ENCODE peak calls at places on chromosome 21, in eight cellular contexts. G, J, Y, E, A, P, X and Z are unnamed samples.

GRCh38 chr21:32206631-32207030 is 72.2 kb downstream of the MIS18A start:
- DNase-seq in E (no peak), P (no peak), Y (no peak), G (no peak), A (no peak), J (no peak), X (no peak), Z (no peak)

GRCh38 chr21:39664586-39664985 is 51.8 kb downstream of the B3GALT5 start:
- DNase-seq in G (no peak), J (no peak), E (no peak), X (no peak), A (no peak), P (no peak), Y (no peak), Z (no peak)

GRCh38 chr21:44382536-44382935 is 29.1 kb downstream of the TRPM2 start:
- DNase-seq in P (no peak), A (no peak), Y (no peak), J (no peak), X (no peak), E (no peak), G (no peak), Z (no peak)

GRCh38 chr21:17636711-17637110 is 24.0 kb upstream of the BTG3 start:
- DNase-seq in J (no peak), P (no peak), Y (no peak), X (no peak), A (no peak), G (no peak), E (no peak), Z (peak)

GRCh38 chr21:14870841-14871126 is 194.0 kb downstream of the NRIP1 start:
- DNase-seq in A (no peak), X (no peak), J (no peak), G (no peak), Y (no peak), P (no peak), E (no peak), Z (no peak)

GRCh38 chr21:45531393-45532215 is 10.6 kb downstream of the SLC19A1 start:
- DNase-seq in A (no peak), E (no peak), X (peak), Y (no peak), G (no peak), P (no peak), J (no peak), Z (peak)

GRCh38 chr21:26846036-26846931 is 1.1 kb upstream of the ADAMTS1 start:
- DNase-seq in J (peak), X (peak), G (peak), E (no peak), A (no peak), P (peak), Y (peak), Z (peak)

GRCh38 chr21:45179568-45180288 is 105.3 kb downstream of the ADARB1 start:
- DNase-seq in E (no peak), G (no peak), X (no peak), A (no peak), Y (no peak), P (no peak), J (no peak), Z (no peak)

GRCh38 chr21:33801424-33802405 is 113.9 kb downstream of the ATP5PO start:
- DNase-seq in A (no peak), G (peak), Y (no peak), J (peak), E (peak), P (no peak), X (peak), Z (no peak)

GRCh38 chr21:34129971-34130597 is 56.7 kb downstream of the MRPS6 start:
- DNase-seq in E (peak), X (peak), G (peak), J (no peak), A (no peak), P (peak), Y (no peak), Z (no peak)

GRCh38 chr21:22120616-22121266 is 1122.5 kb downstream of the NCAM2 start:
- DNase-seq in J (no peak), X (no peak), Y (no peak), E (no peak), G (peak), P (no peak), A (no peak), Z (no peak)

GRCh38 chr21:37582613-37583012 is 216.0 kb downstream of the DYRK1A start:
- DNase-seq in X (peak), Y (no peak), A (no peak), P (no peak), G (peak), E (peak), J (peak), Z (no peak)

GRCh38 chr21:46092811-46093667 is 4.9 kb upstream of the COL6A2 start:
- DNase-seq in Y (no peak), P (no peak), G (peak), J (no peak), E (no peak), A (no peak), X (no peak), Z (no peak)

GRCh38 chr21:45327458-45328197 is 39.9 kb upstream of the POFUT2 start:
- DNase-seq in J (no peak), G (no peak), Y (no peak), E (no peak), P (no peak), X (no peak), A (no peak), Z (peak)

GRCh38 chr21:28298251-28298672 is 694.4 kb downstream of the LTN1 start:
- DNase-seq in G (no peak), J (no peak), E (no peak), X (no peak), P (no peak), A (no peak), Y (no peak), Z (no peak)

GRCh38 chr21:45515241-45516061 is 26.8 kb downstream of the SLC19A1 start:
- DNase-seq in J (no peak), P (no peak), G (no peak), X (no peak), Y (no peak), E (no peak), A (no peak), Z (peak)

GRCh38 chr21:46425566-46425965 is 33.1 kb upstream of the DIP2A start:
- DNase-seq in J (no peak), Y (no peak), G (no peak), A (peak), X (no peak), P (peak), E (peak), Z (no peak)

GRCh38 chr21:38910390-38911008 is 104.8 kb downstream of the ETS2 start:
- DNase-seq in P (no peak), J (no peak), E (peak), G (peak), X (peak), A (no peak), Y (no peak), Z (no peak)

GRCh38 chr21:41883582-41883981 is 4.4 kb upstream of the PRDM15 start:
- DNase-seq in A (no peak), E (no peak), J (no peak), P (no peak), Y (no peak), G (no peak), X (no peak), Z (no peak)

GRCh38 chr21:45142469-45142868 is 68.1 kb downstream of the ADARB1 start:
- DNase-seq in E (no peak), A (no peak), X (no peak), J (no peak), P (no peak), Y (no peak), G (peak), Z (peak)

GRCh38 chr21:15701845-15702244 is 27.9 kb upstream of the USP25 start:
- DNase-seq in P (no peak), A (no peak), E (no peak), J (no peak), X (no peak), G (no peak), Y (no peak), Z (no peak)

GRCh38 chr21:44854391-44854663 is 19.2 kb downstream of the PTTG1IP start:
- DNase-seq in A (no peak), E (no peak), X (no peak), Y (no peak), J (no peak), P (no peak), G (no peak), Z (no peak)

GRCh38 chr21:42616366-42617340 is 36.8 kb upstream of the PDE9A start:
- DNase-seq in J (no peak), Y (no peak), E (no peak), G (no peak), A (no peak), X (no peak), P (no peak), Z (no peak)

GRCh38 chr21:18245493-18245967 is 897 bp downstream of the CHODL start:
- DNase-seq in G (no peak), X (no peak), Y (no peak), E (peak), J (no peak), P (no peak), A (no peak), Z (no peak)

GRCh38 chr21:44949161-44950015 is 9.6 kb downstream of the SLX9 start:
- DNase-seq in E (peak), Y (peak), J (peak), P (peak), G (peak), X (peak), A (peak), Z (peak)

GRCh38 chr21:25970254-25970930 is 200.2 kb downstream of the APP start:
- DNase-seq in G (no peak), Y (no peak), P (no peak), E (no peak), J (no peak), A (no peak), X (no peak), Z (no peak)

GRCh38 chr21:15498455-15498854 is 231.3 kb upstream of the USP25 start:
- DNase-seq in J (no peak), Y (no peak), A (no peak), G (no peak), E (no peak), X (no peak), P (no peak), Z (no peak)

GRCh38 chr21:16193758-16194606 is 464.2 kb downstream of the USP25 start:
- DNase-seq in Y (peak), E (no peak), P (no peak), A (no peak), J (peak), X (peak), G (peak), Z (peak)

GRCh38 chr21:27269646-27270045 is 302.8 kb upstream of the ADAMTS5 start:
- DNase-seq in A (no peak), E (no peak), G (peak), J (no peak), Y (no peak), X (no peak), P (no peak), Z (no peak)

GRCh38 chr21:38831526-38832467 is 26.1 kb downstream of the ETS2 start:
- DNase-seq in Y (no peak), A (no peak), E (no peak), P (peak), G (peak), X (peak), J (peak), Z (no peak)

GRCh38 chr21:37168666-37169065 is 95.6 kb downstream of the TTC3 start:
- DNase-seq in X (no peak), Y (no peak), P (no peak), A (no peak), G (no peak), J (peak), E (no peak), Z (peak)